ENCODE peak calls at places on chromosomes 16 and 17, in seven cellular contexts. F is HS-5; H is activated naive CD4-positive, alpha-beta T cell; O is choroid plexus epithelial cell; A is left kidney; V is EL; B is cardiac septum. T is an unnamed sample.

GRCh38 chr16:53433930-53434435 is 288 bp upstream of the RBL2 start:
- DNase-seq in A (no peak), H (no peak), F (peak; percentile 29), B (no peak), V (peak; percentile 76), O (peak; percentile 85), T (no peak)

GRCh38 chr17:37117743-37118142 is 169.0 kb downstream of the AATF start:
- DNase-seq in F (no peak), V (no peak), H (no peak), B (no peak), A (no peak), O (peak; percentile 37), T (no peak)

GRCh38 chr16:3401719-3402397 is 843 bp downstream of the ZNF174 start:
- DNase-seq in O (peak; percentile 47), H (no peak), A (peak; percentile 51), B (no peak), F (peak; percentile 8), V (peak; percentile 9), T (no peak)

GRCh38 chr17:68704897-68705296 is 103.7 kb upstream of the FAM20A start:
- DNase-seq in B (no peak), V (peak; percentile 82), F (no peak), A (no peak), H (no peak), O (peak; percentile 66), T (peak; percentile 36)

GRCh38 chr16:85605912-85606841 is 6.9 kb upstream of the GSE1 start:
- DNase-seq in A (no peak), B (no peak), F (no peak), V (no peak), O (no peak), H (no peak), T (no peak)

GRCh38 chr16:57698812-57699405 is 4.3 kb downstream of the DRC7 start:
- DNase-seq in F (no peak), B (no peak), V (no peak), H (no peak), O (no peak), A (no peak), T (no peak)

GRCh38 chr17:71071837-71072236 is 902.5 kb downstream of the KCNJ2 start:
- DNase-seq in O (peak; percentile 98), B (no peak), F (peak; percentile 91), V (peak; percentile 96), A (no peak), H (no peak), T (no peak)

GRCh38 chr17:82013772-82014321 is 8.8 kb downstream of the CENPX start:
- DNase-seq in V (no peak), F (no peak), B (no peak), A (no peak), O (no peak), H (no peak), T (no peak)

GRCh38 chr17:78494189-78494960 is 82.8 kb downstream of the DNAH17 start:
- DNase-seq in A (no peak), B (no peak), O (no peak), H (no peak), V (no peak), F (no peak), T (no peak)

GRCh38 chr17:20981046-20981920 is 61.5 kb downstream of the USP22 start:
- DNase-seq in V (no peak), B (peak; percentile 44), H (no peak), F (no peak), O (no peak), A (no peak), T (no peak)

GRCh38 chr17:2724783-2725164 is 13.2 kb upstream of the CLUH start:
- DNase-seq in A (peak; percentile 82), V (peak; percentile 29), O (peak; percentile 24), H (no peak), B (no peak), F (no peak), T (no peak)

GRCh38 chr16:59192551-59193199 is 458.6 kb upstream of the GOT2 start:
- DNase-seq in V (peak; percentile 49), B (no peak), H (no peak), A (peak; percentile 55), O (peak; percentile 50), F (no peak), T (no peak)

GRCh38 chr17:41060052-41060604 is at the start of gene KRTAP2-3:
- DNase-seq in F (peak; percentile 94), A (peak; percentile 31), B (no peak), H (no peak), V (peak; percentile 98), O (peak; percentile 84), T (peak; percentile 90)

GRCh38 chr16:58345574-58346354 is 46.5 kb upstream of the GINS3 start:
- DNase-seq in O (peak; percentile 2), H (no peak), A (no peak), F (no peak), B (no peak), V (no peak), T (no peak)

GRCh38 chr16:3188925-3189825 is 1.2 kb downstream of the OR1F1 start:
- DNase-seq in F (no peak), H (no peak), V (peak; percentile 81), A (peak; percentile 52), B (no peak), O (peak; percentile 58), T (peak; percentile 36)

GRCh38 chr17:47218896-47219430 is 9.8 kb downstream of the MYL4 start:
- DNase-seq in A (no peak), H (no peak), O (no peak), F (no peak), V (no peak), B (no peak), T (no peak)

GRCh38 chr17:59377410-59377809 is 46.0 kb downstream of the YPEL2 start:
- DNase-seq in B (no peak), H (no peak), V (peak; percentile 67), O (peak; percentile 34), A (no peak), F (no peak), T (no peak)

GRCh38 chr17:69592692-69593350 is 178.3 kb downstream of the MAP2K6 start:
- DNase-seq in F (peak; percentile 41), O (peak; percentile 89), H (no peak), V (peak; percentile 78), A (no peak), B (no peak), T (peak; percentile 41)

GRCh38 chr16:14062261-14062660 is 8.9 kb upstream of the MRTFB start:
- DNase-seq in B (no peak), V (no peak), O (no peak), H (no peak), F (no peak), A (no peak), T (no peak)

GRCh38 chr16:17518441-17518840 is 47.7 kb upstream of the XYLT1 start:
- DNase-seq in V (peak; percentile 75), H (no peak), F (no peak), O (no peak), B (no peak), A (no peak), T (peak; percentile 27)

GRCh38 chr16:52825882-52826281 is 226.8 kb downstream of the CHD9NB start:
- DNase-seq in V (no peak), A (peak; percentile 8), O (no peak), F (no peak), H (no peak), B (no peak), T (no peak)

GRCh38 chr17:5122586-5123342 is 6.9 kb downstream of the USP6 start:
- DNase-seq in V (peak; percentile 30), B (no peak), F (no peak), H (no peak), A (peak; percentile 75), O (peak; percentile 11), T (no peak)

GRCh38 chr16:29028457-29029167 is 43.8 kb downstream of the LAT start:
- DNase-seq in A (no peak), H (no peak), O (no peak), B (peak; percentile 15), F (no peak), V (no peak), T (no peak)

GRCh38 chr16:68786685-68787418 is 49.8 kb downstream of the CDH1 start:
- DNase-seq in F (no peak), V (peak; percentile 16), B (no peak), H (no peak), A (peak; percentile 63), O (peak; percentile 89), T (no peak)

GRCh38 chr16:55542459-55543082 is 23.9 kb upstream of the CAPNS2 start:
- DNase-seq in H (no peak), F (peak; percentile 59), V (peak; percentile 72), A (no peak), B (no peak), O (peak; percentile 72), T (peak; percentile 56)

GRCh38 chr17:30545024-30545423 is 67.8 kb downstream of the GOSR1 start:
- DNase-seq in F (no peak), V (no peak), H (no peak), B (no peak), O (no peak), A (no peak), T (no peak)

GRCh38 chr17:41705271-41705991 is 6.7 kb upstream of the GAST start:
- DNase-seq in O (peak; percentile 53), F (no peak), H (no peak), A (peak; percentile 50), B (no peak), V (peak; percentile 59), T (no peak)

GRCh38 chr17:82831818-82832200 is 8.0 kb downstream of the ZNF750 start:
- DNase-seq in B (no peak), H (no peak), V (no peak), O (no peak), F (no peak), A (no peak), T (no peak)

GRCh38 chr16:66084306-66084705 is 282.2 kb upstream of the CDH5 start:
- DNase-seq in F (no peak), O (no peak), B (no peak), H (no peak), A (no peak), V (no peak), T (no peak)

GRCh38 chr16:85627835-85628556 is 14.9 kb downstream of the GSE1 start:
- DNase-seq in H (no peak), F (no peak), A (no peak), B (peak; percentile 85), O (no peak), V (no peak), T (no peak)

GRCh38 chr16:30054959-30055553 is 10.5 kb upstream of the ALDOA start:
- DNase-seq in H (no peak), F (no peak), B (no peak), A (peak; percentile 53), O (no peak), V (no peak), T (no peak)

GRCh38 chr17:57295526-57296023 is 39.3 kb downstream of the MSI2 start:
- DNase-seq in H (no peak), V (peak; percentile 70), F (no peak), B (no peak), A (peak; percentile 70), O (peak; percentile 43), T (no peak)

GRCh38 chr17:52744179-52744578 is 585.7 kb upstream of the CA10 start:
- DNase-seq in H (no peak), F (no peak), B (no peak), A (no peak), O (no peak), V (no peak), T (no peak)